ENCODE peak calls at places on chromosomes 2 and 18, in four cellular contexts. W, T, U and F are unnamed samples.

GRCh38 chr2:235191933-235192332 is 240.1 kb downstream of the SH3BP4 start:
- DNase-seq in W (no peak), T (no peak), U (no peak), F (no peak)

GRCh38 chr2:12759248-12759647 is 42.5 kb downstream of the TRIB2 start:
- DNase-seq in W (no peak), T (no peak), U (no peak), F (no peak)

GRCh38 chr2:175575346-175576258 is 394.1 kb upstream of the ATP5MC3 start:
- DNase-seq in W (peak; percentile 40), T (no peak), U (no peak), F (no peak)

GRCh38 chr2:206212673-206213513 is 53.2 kb downstream of the EEF1B2 start:
- DNase-seq in W (no peak), T (no peak), U (no peak), F (no peak)

GRCh38 chr18:58257461-58257860 is 213.4 kb downstream of the NEDD4L start:
- DNase-seq in W (no peak), T (no peak), U (no peak), F (no peak)

GRCh38 chr2:43025709-43026290 is 200.6 kb downstream of the ZFP36L2 start:
- DNase-seq in W (no peak), T (no peak), U (no peak), F (no peak)

GRCh38 chr2:119431976-119432881 is 575 bp downstream of the TMEM37 start:
- DNase-seq in W (peak; percentile 62), T (no peak), U (no peak), F (peak; percentile 48)

GRCh38 chr2:159880729-159881128 is 82.7 kb upstream of the CD302 start:
- DNase-seq in W (no peak), T (no peak), U (no peak), F (no peak)

GRCh38 chr18:26928669-26929313 is 63.3 kb upstream of the AQP4 start:
- DNase-seq in W (no peak), T (no peak), U (no peak), F (peak; percentile 63)

GRCh38 chr18:54479365-54479764 is 111.7 kb upstream of the DYNAP start:
- DNase-seq in W (no peak), T (no peak), U (no peak), F (no peak)

GRCh38 chr2:162917626-162918025 is 79.1 kb upstream of the KCNH7 start:
- DNase-seq in W (no peak), T (no peak), U (no peak), F (no peak)

GRCh38 chr2:203706403-203706802 is at the start of gene CD28:
- DNase-seq in W (peak; percentile 60), T (no peak), U (no peak), F (no peak)

GRCh38 chr2:3025261-3025660 is 352.4 kb downstream of the EIPR1 start:
- DNase-seq in W (no peak), T (no peak), U (no peak), F (no peak)

GRCh38 chr2:59993721-59994120 is 559.7 kb downstream of the BCL11A start:
- DNase-seq in W (no peak), T (no peak), U (no peak), F (no peak)

GRCh38 chr2:113918229-113918628 is 28.3 kb downstream of the ACTR3 start:
- DNase-seq in W (no peak), T (no peak), U (no peak), F (no peak)

DNA sequence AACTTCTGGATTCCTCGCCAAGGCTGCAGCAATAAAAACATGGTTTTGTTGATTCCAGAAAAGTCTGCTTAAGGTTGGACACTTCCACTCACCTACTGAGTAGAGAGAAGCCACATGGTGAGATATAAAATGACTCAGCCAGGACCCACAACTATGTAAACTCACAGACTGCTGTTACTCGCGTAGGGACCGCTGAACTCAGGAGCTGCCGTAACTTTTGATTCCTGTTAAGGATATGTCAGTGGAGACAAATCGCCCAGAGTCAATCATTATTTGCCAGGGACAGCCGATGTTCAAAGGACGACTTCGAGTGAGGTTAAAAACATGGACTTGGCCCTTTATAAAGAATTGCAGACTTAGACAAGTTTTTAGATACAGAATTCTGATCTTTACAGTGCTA is 25.6 kb downstream of the CYB5A start:
- DNase-seq in W (no peak), T (no peak), U (no peak), F (no peak)
- H3K4me1 ChIP-seq in W (peaks cover 5% of the 10 kb centered on the region), T (peaks cover 17% of the 10 kb centered on the region), U (peaks cover 17% of the 10 kb centered on the region), F (peaks cover 20% of the 10 kb centered on the region)

GRCh38 chr2:23924589-23925359 is 2.1 kb downstream of the ATAD2B start:
- DNase-seq in W (no peak), T (no peak), U (no peak), F (no peak)
- H3K27ac ChIP-seq in W (peak overlapping the region; percentile 98), T (no peak overlapping the region), U (no peak overlapping the region), F (no peak overlapping the region)

GRCh38 chr2:41908349-41908748 is 139.5 kb upstream of the PKDCC start:
- DNase-seq in W (no peak), T (no peak), U (no peak), F (no peak)

GRCh38 chr2:41907716-41908328 is 140.0 kb upstream of the PKDCC start:
- DNase-seq in W (no peak), T (no peak), U (no peak), F (no peak)

GRCh38 chr2:41910126-41910525 is 137.7 kb upstream of the PKDCC start:
- DNase-seq in W (no peak), T (no peak), U (no peak), F (no peak)

GRCh38 chr2:41911033-41911432 is 136.8 kb upstream of the PKDCC start:
- DNase-seq in W (no peak), T (no peak), U (no peak), F (no peak)

DNA sequence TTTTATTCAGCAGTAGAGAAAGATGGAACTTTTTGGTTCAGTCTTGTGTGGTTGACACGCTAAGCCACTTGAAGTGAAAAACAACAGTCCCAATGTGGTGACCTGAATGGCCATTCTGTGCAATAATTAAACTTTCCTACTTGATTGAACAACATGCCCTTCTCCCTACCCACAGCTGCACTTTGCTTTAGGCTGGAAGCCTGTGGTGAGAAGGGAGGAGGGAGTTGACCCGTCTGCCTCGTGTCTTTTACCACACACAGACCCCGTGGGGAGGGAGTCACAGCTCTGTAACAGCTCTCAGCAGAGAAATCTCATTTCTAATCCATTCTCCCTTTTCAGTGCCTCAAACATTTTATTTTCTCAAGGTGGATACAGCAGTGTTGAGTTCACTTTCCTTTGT is 138.2 kb upstream of the PKDCC start:
- DNase-seq in W (no peak), T (no peak), U (no peak), F (no peak)
- H3K4me1 ChIP-seq in W (no peaks in the 10 kb centered on the region), T (no peaks in the 10 kb centered on the region), U (peaks cover 11% of the 10 kb centered on the region), F (peaks cover 11% of the 10 kb centered on the region)

DNA sequence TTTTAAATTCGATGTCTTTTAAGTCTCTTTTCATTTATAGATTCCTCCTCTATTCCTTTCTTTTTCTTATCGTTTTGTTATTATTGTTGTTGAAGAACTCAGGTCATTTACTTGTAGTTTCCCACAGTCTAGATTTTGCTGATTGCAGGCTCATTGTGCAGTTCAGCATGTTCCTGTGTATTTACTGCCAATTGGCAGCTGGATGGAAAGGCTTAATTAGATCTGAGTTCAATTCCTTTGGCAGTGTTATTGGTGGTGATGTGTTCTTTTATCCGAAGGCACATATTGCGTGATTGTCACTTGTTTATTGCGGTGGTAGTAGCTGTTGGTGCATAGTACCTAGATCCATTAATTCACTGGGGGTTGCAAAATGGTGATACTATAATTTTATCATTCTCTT is 180.7 kb downstream of the BABAM2 start:
- DNase-seq in W (no peak), T (no peak), U (no peak), F (no peak)
- H3K27ac ChIP-seq in W (no peak overlapping the region), T (no peak overlapping the region), U (no peak overlapping the region), F (no peak overlapping the region)

GRCh38 chr18:33844232-33844631 is 266.2 kb downstream of the ASXL3 start:
- DNase-seq in W (no peak), T (no peak), U (no peak), F (no peak)
- H3K4me1 ChIP-seq in W (no peaks in the 10 kb centered on the region), T (peaks cover 2% of the 10 kb centered on the region), U (no peaks in the 10 kb centered on the region), F (no peaks in the 10 kb centered on the region)

DNA sequence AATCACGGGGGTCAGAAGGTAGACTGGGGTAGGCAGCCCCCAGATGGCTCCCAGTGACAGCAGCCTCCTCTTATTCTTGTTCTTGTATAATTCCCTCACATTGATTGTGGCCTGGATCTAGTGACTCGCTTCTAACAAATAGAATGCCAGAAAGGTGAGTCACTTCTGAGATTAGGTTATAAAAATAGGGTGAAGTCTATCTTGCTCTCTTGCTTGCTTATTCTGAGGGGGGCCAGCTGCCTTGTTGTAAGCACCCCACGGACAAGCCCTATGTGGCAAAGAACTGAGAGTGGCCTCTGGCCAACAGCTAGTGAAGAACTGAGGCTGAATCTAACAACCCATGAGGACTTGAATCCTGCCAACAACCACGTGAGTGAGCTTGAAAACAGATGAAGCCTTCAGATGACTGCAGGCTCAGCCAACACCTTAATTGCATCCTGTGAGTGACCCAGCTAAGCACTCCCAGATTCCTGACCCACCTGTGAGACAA is 15.6 kb upstream of the RMND5A start:
- DNase-seq in W (peak; percentile 86), T (peak; percentile 65), U (peak; percentile 69), F (no peak)
- H3K27ac ChIP-seq in W (peak overlapping the region; percentile 92), T (peak overlapping the region; percentile 75), U (peak overlapping the region; percentile 82), F (no peak overlapping the region)

DNA sequence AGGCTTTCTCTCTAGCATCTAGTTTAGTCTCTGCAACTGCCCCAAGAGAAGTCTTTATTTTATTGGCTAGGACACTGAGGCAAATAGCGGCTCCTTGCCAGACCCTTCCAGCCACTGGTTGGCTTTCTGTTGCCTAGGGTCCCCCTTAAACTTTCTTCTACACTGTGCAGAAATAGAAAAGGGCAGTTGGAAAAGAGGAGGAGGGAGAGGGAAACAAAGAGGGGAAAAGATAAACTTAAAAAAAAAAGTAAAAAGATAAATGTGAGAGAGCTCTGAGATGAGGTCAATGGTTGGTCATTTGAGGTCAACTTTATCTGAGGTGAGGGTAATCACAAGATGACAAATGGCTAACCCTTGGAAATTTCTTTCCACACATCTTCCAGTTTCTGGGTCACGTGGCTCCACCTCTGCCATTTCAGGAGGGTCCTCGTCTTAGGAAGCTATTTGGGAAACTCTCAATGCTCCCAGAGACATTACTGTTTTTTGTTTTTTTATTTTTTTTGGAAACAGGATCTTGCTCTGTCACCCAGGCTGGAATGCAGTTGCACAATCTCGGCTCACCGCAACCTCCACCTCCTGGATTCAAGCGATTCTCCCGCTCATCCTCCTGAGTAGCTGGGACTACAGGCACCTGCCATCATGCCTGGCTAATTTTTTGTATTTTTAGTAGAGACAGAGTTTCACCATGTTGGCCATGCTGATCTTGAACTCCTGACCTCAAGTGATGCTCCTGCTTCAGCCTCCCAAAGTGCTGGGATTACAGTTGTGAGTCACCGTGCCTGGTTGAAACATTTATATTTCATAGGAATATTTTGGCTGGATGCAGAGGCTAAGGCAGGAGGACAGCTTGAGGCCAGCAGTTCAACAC is 199.8 kb downstream of the TGIF1 start:
- DNase-seq in W (peak; percentile 49), T (no peak), U (peak; percentile 51), F (no peak)
- H3K4me1 ChIP-seq in W (peaks cover 4% of the 10 kb centered on the region), T (no peaks in the 10 kb centered on the region), U (peaks cover 65% of the 10 kb centered on the region), F (peaks cover 8% of the 10 kb centered on the region)